ENCODE peak calls at places on chromosome X, in five cellular contexts. A, Y, Q, H and U are unnamed samples.

GRCh38 chrX:16869393-16870094 is 618 bp downstream of the RBBP7 start:
- DNase-seq in Q (no peak), A (no peak), H (peak), Y (peak), U (no peak)

GRCh38 chrX:99777912-99778311 is 632.2 kb downstream of the PCDH19 start:
- DNase-seq in H (no peak), Q (no peak), A (no peak), Y (no peak), U (no peak)

GRCh38 chrX:71143508-71143907 is 1.1 kb upstream of the NLGN3 start:
- DNase-seq in A (no peak), H (no peak), Y (no peak), Q (no peak), U (no peak)

GRCh38 chrX:72394518-72395163 is 88.9 kb upstream of the CITED1 start:
- DNase-seq in H (no peak), Q (peak), A (peak), Y (no peak), U (no peak)

GRCh38 chrX:52270453-52271116 is 85.9 kb downstream of the MAGED4 start:
- DNase-seq in Y (no peak), A (no peak), Q (no peak), H (no peak), U (no peak)

GRCh38 chrX:85136409-85136808 is 107.2 kb downstream of the SATL1 start:
- DNase-seq in H (no peak), Y (no peak), A (no peak), Q (no peak), U (no peak)

GRCh38 chrX:30971761-30972603 is 82.9 kb upstream of the TAB3 start:
- DNase-seq in A (no peak), Y (no peak), Q (no peak), H (peak), U (peak)

GRCh38 chrX:109714340-109714958 is 18.6 kb downstream of the ACSL4 start:
- DNase-seq in Y (no peak), Q (peak), H (no peak), A (no peak), U (peak)

GRCh38 chrX:10325606-10326005 is 168.8 kb downstream of the CLCN4 start:
- DNase-seq in Q (no peak), Y (no peak), A (no peak), H (no peak), U (no peak)

GRCh38 chrX:41333744-41333993 is 293 bp upstream of the DDX3X start:
- DNase-seq in Y (no peak), A (no peak), H (no peak), Q (peak), U (peak)

GRCh38 chrX:48493890-48494364 is 14.9 kb upstream of the PORCN start:
- DNase-seq in H (peak), A (no peak), Q (no peak), Y (no peak), U (no peak)

GRCh38 chrX:133971586-133971985 is 13.8 kb downstream of the GPC3 start:
- DNase-seq in Y (no peak), A (no peak), Q (no peak), H (no peak), U (no peak)

GRCh38 chrX:132837126-132837525 is 121.3 kb downstream of the HS6ST2 start:
- DNase-seq in H (no peak), Q (no peak), A (no peak), Y (no peak), U (peak)

GRCh38 chrX:39452404-39452803 is 645.4 kb downstream of the BCOR start:
- DNase-seq in A (no peak), H (no peak), Q (no peak), Y (no peak), U (no peak)

GRCh38 chrX:129872524-129872923 is 28.8 kb upstream of the ZDHHC9 start:
- DNase-seq in Y (no peak), A (no peak), Q (no peak), H (no peak), U (no peak)

GRCh38 chrX:123873956-123874355 is 14.1 kb downstream of the XIAP start:
- DNase-seq in Y (no peak), A (no peak), H (no peak), Q (no peak), U (no peak)

GRCh38 chrX:56994375-56995270 is 718 bp downstream of the SPIN3 start:
- DNase-seq in A (peak), Y (no peak), H (peak), Q (no peak), U (peak)

GRCh38 chrX:10903518-10903917 is 207.6 kb upstream of the HCCS start:
- DNase-seq in Q (no peak), A (no peak), Y (no peak), H (no peak), U (no peak)

GRCh38 chrX:18983711-18984380 is at the start of gene PHKA2:
- DNase-seq in A (peak), Q (peak), H (peak), Y (no peak), U (peak)